ENCODE peak calls at places on chromosomes 12 and 14, in ten cellular contexts. One of them, this sample, is unnamed.

GRCh38 chr14:100339757-100340453 is 16.8 kb downstream of the SLC25A47 start:
- DNase-seq in left cardiac atrium: no peak
- DNase-seq in HuH-7.5: no peak
- DNase-seq in activated T-helper 1 cell treated with anti-CD3 and anti-CD28 coated beads, Interleukin-2, amount 50 U/mL, for 16 hours: no peak
- DNase-seq in caudate nucleus: no peak
- DNase-seq in activated effector memory CD4-positive, alpha-beta T cell treated with Interleukin-2 at 50 U/mL for 16 hours: no peak
- DNase-seq in skeletal muscle cell: no peak
- DNase-seq in HFFc6: no peak
- DNase-seq in GM12865: no peak
- DNase-seq in NCI-H510A treated with DMSO at 0.1 percent for 48 hours: no peak
- DNase-seq in this sample: no peak

GRCh38 chr12:24751181-24751580 is 197.7 kb downstream of the BCAT1 start:
- DNase-seq in left cardiac atrium: no peak
- DNase-seq in HuH-7.5: no peak
- DNase-seq in activated T-helper 1 cell treated with anti-CD3 and anti-CD28 coated beads, Interleukin-2, amount 50 U/mL, for 16 hours: no peak
- DNase-seq in caudate nucleus: no peak
- DNase-seq in activated effector memory CD4-positive, alpha-beta T cell treated with Interleukin-2 at 50 U/mL for 16 hours: no peak
- DNase-seq in skeletal muscle cell: no peak
- DNase-seq in HFFc6: no peak
- DNase-seq in GM12865: no peak
- DNase-seq in NCI-H510A treated with DMSO at 0.1 percent for 48 hours: no peak
- DNase-seq in this sample: no peak

GRCh38 chr14:91872517-91873470 is 5.5 kb upstream of the TC2N start:
- DNase-seq in left cardiac atrium: peak
- DNase-seq in HuH-7.5: no peak
- DNase-seq in activated T-helper 1 cell treated with anti-CD3 and anti-CD28 coated beads, Interleukin-2, amount 50 U/mL, for 16 hours: no peak
- DNase-seq in caudate nucleus: no peak
- DNase-seq in activated effector memory CD4-positive, alpha-beta T cell treated with Interleukin-2 at 50 U/mL for 16 hours: peak
- DNase-seq in skeletal muscle cell: peak
- DNase-seq in HFFc6: no peak
- DNase-seq in GM12865: peak
- DNase-seq in NCI-H510A treated with DMSO at 0.1 percent for 48 hours: peak
- DNase-seq in this sample: no peak

GRCh38 chr14:41457393-41457792 is 149.3 kb upstream of the LRFN5 start:
- DNase-seq in left cardiac atrium: no peak
- DNase-seq in HuH-7.5: no peak
- DNase-seq in activated T-helper 1 cell treated with anti-CD3 and anti-CD28 coated beads, Interleukin-2, amount 50 U/mL, for 16 hours: no peak
- DNase-seq in caudate nucleus: no peak
- DNase-seq in activated effector memory CD4-positive, alpha-beta T cell treated with Interleukin-2 at 50 U/mL for 16 hours: no peak
- DNase-seq in skeletal muscle cell: no peak
- DNase-seq in HFFc6: no peak
- DNase-seq in GM12865: no peak
- DNase-seq in NCI-H510A treated with DMSO at 0.1 percent for 48 hours: no peak
- DNase-seq in this sample: no peak

GRCh38 chr14:66645716-66646115 is 137.8 kb downstream of the GPHN start:
- DNase-seq in left cardiac atrium: no peak
- DNase-seq in HuH-7.5: peak
- DNase-seq in activated T-helper 1 cell treated with anti-CD3 and anti-CD28 coated beads, Interleukin-2, amount 50 U/mL, for 16 hours: no peak
- DNase-seq in caudate nucleus: no peak
- DNase-seq in activated effector memory CD4-positive, alpha-beta T cell treated with Interleukin-2 at 50 U/mL for 16 hours: no peak
- DNase-seq in skeletal muscle cell: no peak
- DNase-seq in HFFc6: peak
- DNase-seq in GM12865: no peak
- DNase-seq in NCI-H510A treated with DMSO at 0.1 percent for 48 hours: no peak
- DNase-seq in this sample: no peak

GRCh38 chr12:79174656-79175055 is 310.1 kb downstream of the SYT1 start:
- DNase-seq in left cardiac atrium: no peak
- DNase-seq in HuH-7.5: no peak
- DNase-seq in activated T-helper 1 cell treated with anti-CD3 and anti-CD28 coated beads, Interleukin-2, amount 50 U/mL, for 16 hours: no peak
- DNase-seq in caudate nucleus: no peak
- DNase-seq in activated effector memory CD4-positive, alpha-beta T cell treated with Interleukin-2 at 50 U/mL for 16 hours: no peak
- DNase-seq in skeletal muscle cell: peak
- DNase-seq in HFFc6: peak
- DNase-seq in GM12865: peak
- DNase-seq in NCI-H510A treated with DMSO at 0.1 percent for 48 hours: peak
- DNase-seq in this sample: no peak

GRCh38 chr14:72024043-72024407 is 91.8 kb downstream of the RGS6 start:
- DNase-seq in left cardiac atrium: no peak
- DNase-seq in HuH-7.5: no peak
- DNase-seq in activated T-helper 1 cell treated with anti-CD3 and anti-CD28 coated beads, Interleukin-2, amount 50 U/mL, for 16 hours: no peak
- DNase-seq in caudate nucleus: no peak
- DNase-seq in activated effector memory CD4-positive, alpha-beta T cell treated with Interleukin-2 at 50 U/mL for 16 hours: no peak
- DNase-seq in skeletal muscle cell: no peak
- DNase-seq in HFFc6: no peak
- DNase-seq in GM12865: peak
- DNase-seq in NCI-H510A treated with DMSO at 0.1 percent for 48 hours: peak
- DNase-seq in this sample: peak

GRCh38 chr12:74415633-74416032 is 122.0 kb upstream of the ATXN7L3B start:
- DNase-seq in left cardiac atrium: no peak
- DNase-seq in HuH-7.5: peak
- DNase-seq in activated T-helper 1 cell treated with anti-CD3 and anti-CD28 coated beads, Interleukin-2, amount 50 U/mL, for 16 hours: no peak
- DNase-seq in caudate nucleus: no peak
- DNase-seq in activated effector memory CD4-positive, alpha-beta T cell treated with Interleukin-2 at 50 U/mL for 16 hours: no peak
- DNase-seq in skeletal muscle cell: no peak
- DNase-seq in HFFc6: peak
- DNase-seq in GM12865: peak
- DNase-seq in NCI-H510A treated with DMSO at 0.1 percent for 48 hours: peak
- DNase-seq in this sample: no peak

GRCh38 chr12:94074970-94075695 is 73.2 kb upstream of the PLXNC1 start:
- DNase-seq in left cardiac atrium: peak
- DNase-seq in HuH-7.5: peak
- DNase-seq in activated T-helper 1 cell treated with anti-CD3 and anti-CD28 coated beads, Interleukin-2, amount 50 U/mL, for 16 hours: no peak
- DNase-seq in caudate nucleus: no peak
- DNase-seq in activated effector memory CD4-positive, alpha-beta T cell treated with Interleukin-2 at 50 U/mL for 16 hours: no peak
- DNase-seq in skeletal muscle cell: peak
- DNase-seq in HFFc6: peak
- DNase-seq in GM12865: peak
- DNase-seq in NCI-H510A treated with DMSO at 0.1 percent for 48 hours: peak
- DNase-seq in this sample: no peak

GRCh38 chr14:93954900-93955891 is 21.2 kb downstream of the ASB2 start:
- DNase-seq in left cardiac atrium: no peak
- DNase-seq in HuH-7.5: no peak
- DNase-seq in activated T-helper 1 cell treated with anti-CD3 and anti-CD28 coated beads, Interleukin-2, amount 50 U/mL, for 16 hours: no peak
- DNase-seq in caudate nucleus: no peak
- DNase-seq in activated effector memory CD4-positive, alpha-beta T cell treated with Interleukin-2 at 50 U/mL for 16 hours: peak
- DNase-seq in skeletal muscle cell: no peak
- DNase-seq in HFFc6: no peak
- DNase-seq in GM12865: peak
- DNase-seq in NCI-H510A treated with DMSO at 0.1 percent for 48 hours: no peak
- DNase-seq in this sample: no peak

GRCh38 chr14:95523818-95524448 is 7.5 kb upstream of the SYNE3 start:
- DNase-seq in left cardiac atrium: no peak
- DNase-seq in HuH-7.5: no peak
- DNase-seq in activated T-helper 1 cell treated with anti-CD3 and anti-CD28 coated beads, Interleukin-2, amount 50 U/mL, for 16 hours: no peak
- DNase-seq in caudate nucleus: no peak
- DNase-seq in activated effector memory CD4-positive, alpha-beta T cell treated with Interleukin-2 at 50 U/mL for 16 hours: peak
- DNase-seq in skeletal muscle cell: peak
- DNase-seq in HFFc6: peak
- DNase-seq in GM12865: no peak
- DNase-seq in NCI-H510A treated with DMSO at 0.1 percent for 48 hours: peak
- DNase-seq in this sample: no peak

GRCh38 chr12:91140660-91141045 is 29.4 kb upstream of the LUM start:
- DNase-seq in left cardiac atrium: peak
- DNase-seq in HuH-7.5: no peak
- DNase-seq in activated T-helper 1 cell treated with anti-CD3 and anti-CD28 coated beads, Interleukin-2, amount 50 U/mL, for 16 hours: no peak
- DNase-seq in caudate nucleus: no peak
- DNase-seq in activated effector memory CD4-positive, alpha-beta T cell treated with Interleukin-2 at 50 U/mL for 16 hours: no peak
- DNase-seq in skeletal muscle cell: no peak
- DNase-seq in HFFc6: peak
- DNase-seq in GM12865: no peak
- DNase-seq in NCI-H510A treated with DMSO at 0.1 percent for 48 hours: no peak
- DNase-seq in this sample: no peak

GRCh38 chr12:13581031-13581430 is 384.5 kb downstream of the EMP1 start:
- DNase-seq in left cardiac atrium: no peak
- DNase-seq in HuH-7.5: no peak
- DNase-seq in activated T-helper 1 cell treated with anti-CD3 and anti-CD28 coated beads, Interleukin-2, amount 50 U/mL, for 16 hours: no peak
- DNase-seq in caudate nucleus: no peak
- DNase-seq in activated effector memory CD4-positive, alpha-beta T cell treated with Interleukin-2 at 50 U/mL for 16 hours: no peak
- DNase-seq in skeletal muscle cell: no peak
- DNase-seq in HFFc6: no peak
- DNase-seq in GM12865: no peak
- DNase-seq in NCI-H510A treated with DMSO at 0.1 percent for 48 hours: no peak
- DNase-seq in this sample: no peak

GRCh38 chr12:14194572-14194971 is 170.9 kb upstream of the ATF7IP start:
- DNase-seq in left cardiac atrium: no peak
- DNase-seq in HuH-7.5: no peak
- DNase-seq in activated T-helper 1 cell treated with anti-CD3 and anti-CD28 coated beads, Interleukin-2, amount 50 U/mL, for 16 hours: no peak
- DNase-seq in caudate nucleus: no peak
- DNase-seq in activated effector memory CD4-positive, alpha-beta T cell treated with Interleukin-2 at 50 U/mL for 16 hours: no peak
- DNase-seq in skeletal muscle cell: no peak
- DNase-seq in HFFc6: no peak
- DNase-seq in GM12865: no peak
- DNase-seq in NCI-H510A treated with DMSO at 0.1 percent for 48 hours: no peak
- DNase-seq in this sample: no peak

GRCh38 chr14:69839017-69839416 is 40.2 kb upstream of the SMOC1 start:
- DNase-seq in left cardiac atrium: no peak
- DNase-seq in HuH-7.5: no peak
- DNase-seq in activated T-helper 1 cell treated with anti-CD3 and anti-CD28 coated beads, Interleukin-2, amount 50 U/mL, for 16 hours: no peak
- DNase-seq in caudate nucleus: no peak
- DNase-seq in activated effector memory CD4-positive, alpha-beta T cell treated with Interleukin-2 at 50 U/mL for 16 hours: no peak
- DNase-seq in skeletal muscle cell: no peak
- DNase-seq in HFFc6: no peak
- DNase-seq in GM12865: no peak
- DNase-seq in NCI-H510A treated with DMSO at 0.1 percent for 48 hours: no peak
- DNase-seq in this sample: no peak

GRCh38 chr14:33315721-33316120 is 377.0 kb downstream of the NPAS3 start:
- DNase-seq in left cardiac atrium: no peak
- DNase-seq in HuH-7.5: no peak
- DNase-seq in activated T-helper 1 cell treated with anti-CD3 and anti-CD28 coated beads, Interleukin-2, amount 50 U/mL, for 16 hours: no peak
- DNase-seq in caudate nucleus: no peak
- DNase-seq in activated effector memory CD4-positive, alpha-beta T cell treated with Interleukin-2 at 50 U/mL for 16 hours: no peak
- DNase-seq in skeletal muscle cell: no peak
- DNase-seq in HFFc6: no peak
- DNase-seq in GM12865: no peak
- DNase-seq in NCI-H510A treated with DMSO at 0.1 percent for 48 hours: no peak
- DNase-seq in this sample: no peak

GRCh38 chr12:26373606-26374495 is 178.5 kb downstream of the SSPN start:
- DNase-seq in left cardiac atrium: no peak
- DNase-seq in HuH-7.5: no peak
- DNase-seq in activated T-helper 1 cell treated with anti-CD3 and anti-CD28 coated beads, Interleukin-2, amount 50 U/mL, for 16 hours: no peak
- DNase-seq in caudate nucleus: no peak
- DNase-seq in activated effector memory CD4-positive, alpha-beta T cell treated with Interleukin-2 at 50 U/mL for 16 hours: no peak
- DNase-seq in skeletal muscle cell: no peak
- DNase-seq in HFFc6: no peak
- DNase-seq in GM12865: no peak
- DNase-seq in NCI-H510A treated with DMSO at 0.1 percent for 48 hours: no peak
- DNase-seq in this sample: no peak

GRCh38 chr12:74728006-74728405 is 190.4 kb downstream of the ATXN7L3B start:
- DNase-seq in left cardiac atrium: no peak
- DNase-seq in HuH-7.5: no peak
- DNase-seq in activated T-helper 1 cell treated with anti-CD3 and anti-CD28 coated beads, Interleukin-2, amount 50 U/mL, for 16 hours: no peak
- DNase-seq in caudate nucleus: no peak
- DNase-seq in activated effector memory CD4-positive, alpha-beta T cell treated with Interleukin-2 at 50 U/mL for 16 hours: no peak
- DNase-seq in skeletal muscle cell: no peak
- DNase-seq in HFFc6: no peak
- DNase-seq in GM12865: no peak
- DNase-seq in NCI-H510A treated with DMSO at 0.1 percent for 48 hours: no peak
- DNase-seq in this sample: no peak

GRCh38 chr14:102544034-102544744 is 34.6 kb upstream of the ANKRD9 start:
- DNase-seq in left cardiac atrium: no peak
- DNase-seq in HuH-7.5: no peak
- DNase-seq in activated T-helper 1 cell treated with anti-CD3 and anti-CD28 coated beads, Interleukin-2, amount 50 U/mL, for 16 hours: no peak
- DNase-seq in caudate nucleus: no peak
- DNase-seq in activated effector memory CD4-positive, alpha-beta T cell treated with Interleukin-2 at 50 U/mL for 16 hours: no peak
- DNase-seq in skeletal muscle cell: no peak
- DNase-seq in HFFc6: no peak
- DNase-seq in GM12865: no peak
- DNase-seq in NCI-H510A treated with DMSO at 0.1 percent for 48 hours: no peak
- DNase-seq in this sample: no peak

GRCh38 chr14:68015356-68016242 is 196.0 kb downstream of the RAD51B start:
- DNase-seq in left cardiac atrium: no peak
- DNase-seq in HuH-7.5: no peak
- DNase-seq in activated T-helper 1 cell treated with anti-CD3 and anti-CD28 coated beads, Interleukin-2, amount 50 U/mL, for 16 hours: no peak
- DNase-seq in caudate nucleus: no peak
- DNase-seq in activated effector memory CD4-positive, alpha-beta T cell treated with Interleukin-2 at 50 U/mL for 16 hours: no peak
- DNase-seq in skeletal muscle cell: no peak
- DNase-seq in HFFc6: peak
- DNase-seq in GM12865: no peak
- DNase-seq in NCI-H510A treated with DMSO at 0.1 percent for 48 hours: no peak
- DNase-seq in this sample: no peak

GRCh38 chr14:33765251-33765650 is 185.6 kb downstream of the EGLN3 start:
- DNase-seq in left cardiac atrium: peak
- DNase-seq in HuH-7.5: no peak
- DNase-seq in activated T-helper 1 cell treated with anti-CD3 and anti-CD28 coated beads, Interleukin-2, amount 50 U/mL, for 16 hours: no peak
- DNase-seq in caudate nucleus: no peak
- DNase-seq in activated effector memory CD4-positive, alpha-beta T cell treated with Interleukin-2 at 50 U/mL for 16 hours: no peak
- DNase-seq in skeletal muscle cell: no peak
- DNase-seq in HFFc6: no peak
- DNase-seq in GM12865: no peak
- DNase-seq in NCI-H510A treated with DMSO at 0.1 percent for 48 hours: no peak
- DNase-seq in this sample: no peak

GRCh38 chr12:51686727-51687126 is 95.7 kb downstream of the SCN8A start:
- DNase-seq in left cardiac atrium: no peak
- DNase-seq in HuH-7.5: no peak
- DNase-seq in activated T-helper 1 cell treated with anti-CD3 and anti-CD28 coated beads, Interleukin-2, amount 50 U/mL, for 16 hours: no peak
- DNase-seq in caudate nucleus: no peak
- DNase-seq in activated effector memory CD4-positive, alpha-beta T cell treated with Interleukin-2 at 50 U/mL for 16 hours: no peak
- DNase-seq in skeletal muscle cell: no peak
- DNase-seq in HFFc6: peak
- DNase-seq in GM12865: no peak
- DNase-seq in NCI-H510A treated with DMSO at 0.1 percent for 48 hours: no peak
- DNase-seq in this sample: no peak

GRCh38 chr14:20455355-20456300 is 602 bp downstream of the APEX1 start:
- DNase-seq in left cardiac atrium: no peak
- DNase-seq in HuH-7.5: peak
- DNase-seq in activated T-helper 1 cell treated with anti-CD3 and anti-CD28 coated beads, Interleukin-2, amount 50 U/mL, for 16 hours: no peak
- DNase-seq in caudate nucleus: no peak
- DNase-seq in activated effector memory CD4-positive, alpha-beta T cell treated with Interleukin-2 at 50 U/mL for 16 hours: no peak
- DNase-seq in skeletal muscle cell: peak
- DNase-seq in HFFc6: peak
- DNase-seq in GM12865: peak
- DNase-seq in NCI-H510A treated with DMSO at 0.1 percent for 48 hours: peak
- DNase-seq in this sample: no peak

GRCh38 chr12:76310110-76310509 is 38.1 kb downstream of the BBS10 start:
- DNase-seq in left cardiac atrium: no peak
- DNase-seq in HuH-7.5: no peak
- DNase-seq in activated T-helper 1 cell treated with anti-CD3 and anti-CD28 coated beads, Interleukin-2, amount 50 U/mL, for 16 hours: no peak
- DNase-seq in caudate nucleus: no peak
- DNase-seq in activated effector memory CD4-positive, alpha-beta T cell treated with Interleukin-2 at 50 U/mL for 16 hours: no peak
- DNase-seq in skeletal muscle cell: no peak
- DNase-seq in HFFc6: peak
- DNase-seq in GM12865: no peak
- DNase-seq in NCI-H510A treated with DMSO at 0.1 percent for 48 hours: no peak
- DNase-seq in this sample: no peak

GRCh38 chr12:78419513-78419912 is 445.1 kb upstream of the SYT1 start:
- DNase-seq in left cardiac atrium: no peak
- DNase-seq in HuH-7.5: no peak
- DNase-seq in activated T-helper 1 cell treated with anti-CD3 and anti-CD28 coated beads, Interleukin-2, amount 50 U/mL, for 16 hours: no peak
- DNase-seq in caudate nucleus: no peak
- DNase-seq in activated effector memory CD4-positive, alpha-beta T cell treated with Interleukin-2 at 50 U/mL for 16 hours: no peak
- DNase-seq in skeletal muscle cell: no peak
- DNase-seq in HFFc6: no peak
- DNase-seq in GM12865: no peak
- DNase-seq in NCI-H510A treated with DMSO at 0.1 percent for 48 hours: no peak
- DNase-seq in this sample: no peak

GRCh38 chr12:14884458-14884878 is 1.2 kb downstream of the MGP start:
- DNase-seq in left cardiac atrium: peak
- DNase-seq in HuH-7.5: no peak
- DNase-seq in activated T-helper 1 cell treated with anti-CD3 and anti-CD28 coated beads, Interleukin-2, amount 50 U/mL, for 16 hours: peak
- DNase-seq in caudate nucleus: no peak
- DNase-seq in activated effector memory CD4-positive, alpha-beta T cell treated with Interleukin-2 at 50 U/mL for 16 hours: peak
- DNase-seq in skeletal muscle cell: peak
- DNase-seq in HFFc6: peak
- DNase-seq in GM12865: peak
- DNase-seq in NCI-H510A treated with DMSO at 0.1 percent for 48 hours: peak
- DNase-seq in this sample: no peak

GRCh38 chr12:70247653-70248199 is 4.5 kb downstream of the CNOT2 start:
- DNase-seq in left cardiac atrium: no peak
- DNase-seq in HuH-7.5: no peak
- DNase-seq in activated T-helper 1 cell treated with anti-CD3 and anti-CD28 coated beads, Interleukin-2, amount 50 U/mL, for 16 hours: no peak
- DNase-seq in caudate nucleus: no peak
- DNase-seq in activated effector memory CD4-positive, alpha-beta T cell treated with Interleukin-2 at 50 U/mL for 16 hours: no peak
- DNase-seq in skeletal muscle cell: no peak
- DNase-seq in HFFc6: no peak
- DNase-seq in GM12865: no peak
- DNase-seq in NCI-H510A treated with DMSO at 0.1 percent for 48 hours: no peak
- DNase-seq in this sample: no peak

GRCh38 chr12:72024613-72025012 is 86.0 kb downstream of the TPH2 start:
- DNase-seq in left cardiac atrium: no peak
- DNase-seq in HuH-7.5: no peak
- DNase-seq in activated T-helper 1 cell treated with anti-CD3 and anti-CD28 coated beads, Interleukin-2, amount 50 U/mL, for 16 hours: no peak
- DNase-seq in caudate nucleus: no peak
- DNase-seq in activated effector memory CD4-positive, alpha-beta T cell treated with Interleukin-2 at 50 U/mL for 16 hours: no peak
- DNase-seq in skeletal muscle cell: no peak
- DNase-seq in HFFc6: no peak
- DNase-seq in GM12865: no peak
- DNase-seq in NCI-H510A treated with DMSO at 0.1 percent for 48 hours: no peak
- DNase-seq in this sample: no peak